ENCODE peak calls at places on chromosome 2, in nine cellular contexts. M, U, P, B, Y, J, W, G and O are unnamed samples.

GRCh38 chr2:48512071-48512470 is 17.9 kb upstream of the STON1 start:
- DNase-seq in B (no peak), Y (no peak), M (no peak), P (no peak), U (no peak), G (no peak), W (no peak), J (no peak), O (no peak)

GRCh38 chr2:7692657-7693161 is 775.5 kb downstream of the RNF144A start:
- DNase-seq in G (no peak), Y (peak; percentile 87), B (peak; percentile 61), J (peak; percentile 53), M (peak; percentile 27), W (peak; percentile 86), U (no peak), P (peak; percentile 90), O (peak; percentile 43)

GRCh38 chr2:225400060-225400511 is 576 bp downstream of the NYAP2 start:
- DNase-seq in B (peak; percentile 13), J (peak; percentile 56), Y (peak; percentile 46), W (no peak), P (peak; percentile 68), U (no peak), M (peak; percentile 74), G (no peak), O (no peak)

GRCh38 chr2:223736488-223736887 is 100.9 kb downstream of the AP1S3 start:
- DNase-seq in B (no peak), U (no peak), W (no peak), P (no peak), Y (no peak), J (no peak), M (no peak), G (no peak), O (no peak)

GRCh38 chr2:230162981-230163380 is 56.8 kb downstream of the SP110 start:
- DNase-seq in B (no peak), U (no peak), P (peak; percentile 7), J (no peak), G (no peak), M (no peak), W (no peak), Y (no peak), O (no peak)

GRCh38 chr2:135948642-135949355 is 36.6 kb downstream of the DARS1 start:
- DNase-seq in P (peak; percentile 58), J (peak; percentile 83), M (peak; percentile 83), B (no peak), Y (peak; percentile 82), G (no peak), U (no peak), W (no peak), O (no peak)

GRCh38 chr2:126643431-126643830 is 12.5 kb upstream of the GYPC start:
- DNase-seq in M (no peak), B (peak; percentile 50), U (no peak), Y (no peak), J (no peak), P (no peak), W (no peak), G (no peak), O (no peak)

GRCh38 chr2:189086710-189087109 is 92.9 kb downstream of the COL5A2 start:
- DNase-seq in G (no peak), P (peak; percentile 91), W (peak; percentile 47), B (no peak), J (peak; percentile 80), U (no peak), M (peak; percentile 51), Y (peak; percentile 78), O (no peak)

GRCh38 chr2:169365093-169365483 is 2.8 kb upstream of the LRP2 start:
- DNase-seq in G (no peak), Y (no peak), M (peak; percentile 10), W (no peak), J (no peak), P (peak; percentile 2), B (no peak), U (no peak), O (no peak)

GRCh38 chr2:169363027-169363569 is 764 bp upstream of the LRP2 start:
- DNase-seq in W (no peak), M (peak; percentile 4), G (no peak), U (no peak), B (no peak), J (no peak), P (peak; percentile 9), Y (no peak), O (no peak)

GRCh38 chr2:169362346-169363026 is at the start of gene LRP2:
- DNase-seq in B (no peak), J (no peak), W (no peak), U (no peak), M (peak; percentile 3), G (peak; percentile 63), P (no peak), Y (no peak), O (no peak)

GRCh38 chr2:169361706-169362345 is 508 bp downstream of the LRP2 start:
- DNase-seq in G (peak; percentile 53), B (peak; percentile 12), U (no peak), W (no peak), P (peak; percentile 3), M (peak; percentile 8), Y (no peak), J (no peak), O (no peak)

DNA sequence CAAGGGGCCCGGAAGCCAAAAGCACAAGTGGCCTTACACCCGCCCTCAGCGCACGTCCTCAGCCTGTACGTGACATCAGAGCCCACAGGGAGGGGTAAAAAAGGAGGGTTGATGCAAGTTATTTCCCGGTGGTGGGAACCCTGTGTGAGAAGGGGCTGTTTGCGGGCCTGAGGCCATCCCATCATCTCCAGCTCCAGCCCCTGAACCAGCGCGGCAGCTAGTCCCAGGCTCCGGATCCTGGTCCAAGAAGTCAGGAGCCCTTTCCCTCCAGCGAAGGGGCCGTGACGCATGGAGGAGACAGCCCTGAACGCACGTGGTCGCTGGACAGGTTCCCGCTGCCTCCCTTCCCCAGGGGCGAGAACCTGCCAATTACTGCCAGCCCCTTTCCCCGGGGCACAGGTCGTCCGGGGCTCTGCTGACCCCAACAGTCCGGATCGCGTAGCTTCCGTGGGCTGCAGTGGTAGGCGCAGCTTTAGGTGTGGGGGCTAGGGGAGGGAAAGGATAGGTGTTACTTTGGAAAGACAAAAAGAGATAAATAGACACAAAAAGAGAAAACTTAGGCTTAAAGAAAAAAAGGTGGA is 1.3 kb upstream of the LRP2 start:
- DNase-seq in J (no peak), B (peak; percentile 11), P (peak; percentile 2), M (peak; percentile 14), U (no peak), W (no peak), G (peak; percentile 66), Y (no peak), O (no peak)
- H3K4me3 ChIP-seq in J (peak overlapping the region; percentile 8), B (peak overlapping the region; percentile 67), P (peak overlapping the region; percentile 57), M (peak overlapping the region; percentile 41), U (peak overlapping the region; percentile 29), W (peak overlapping the region; percentile 49), G (peak overlapping the region; percentile 58), Y (peak overlapping the region; percentile 54), O (peak overlapping the region; percentile 63)

GRCh38 chr2:176164184-176164802 is 7.2 kb downstream of the HOXD3 start:
- DNase-seq in J (no peak), Y (peak; percentile 23), M (no peak), P (no peak), W (no peak), U (no peak), G (no peak), B (no peak), O (no peak)

GRCh38 chr2:176163655-176164021 is 6.5 kb downstream of the HOXD3 start:
- DNase-seq in U (no peak), M (no peak), P (no peak), J (no peak), W (no peak), B (no peak), G (no peak), Y (no peak), O (no peak)

GRCh38 chr2:176166260-176166659 is 9.2 kb downstream of the HOXD3 start:
- DNase-seq in G (no peak), W (no peak), P (no peak), B (no peak), J (no peak), M (no peak), Y (peak; percentile 45), U (no peak), O (no peak)

GRCh38 chr2:176165598-176166055 is 8.5 kb downstream of the HOXD3 start:
- DNase-seq in Y (peak; percentile 53), G (no peak), P (no peak), U (no peak), W (no peak), B (no peak), J (no peak), M (no peak), O (no peak)

DNA sequence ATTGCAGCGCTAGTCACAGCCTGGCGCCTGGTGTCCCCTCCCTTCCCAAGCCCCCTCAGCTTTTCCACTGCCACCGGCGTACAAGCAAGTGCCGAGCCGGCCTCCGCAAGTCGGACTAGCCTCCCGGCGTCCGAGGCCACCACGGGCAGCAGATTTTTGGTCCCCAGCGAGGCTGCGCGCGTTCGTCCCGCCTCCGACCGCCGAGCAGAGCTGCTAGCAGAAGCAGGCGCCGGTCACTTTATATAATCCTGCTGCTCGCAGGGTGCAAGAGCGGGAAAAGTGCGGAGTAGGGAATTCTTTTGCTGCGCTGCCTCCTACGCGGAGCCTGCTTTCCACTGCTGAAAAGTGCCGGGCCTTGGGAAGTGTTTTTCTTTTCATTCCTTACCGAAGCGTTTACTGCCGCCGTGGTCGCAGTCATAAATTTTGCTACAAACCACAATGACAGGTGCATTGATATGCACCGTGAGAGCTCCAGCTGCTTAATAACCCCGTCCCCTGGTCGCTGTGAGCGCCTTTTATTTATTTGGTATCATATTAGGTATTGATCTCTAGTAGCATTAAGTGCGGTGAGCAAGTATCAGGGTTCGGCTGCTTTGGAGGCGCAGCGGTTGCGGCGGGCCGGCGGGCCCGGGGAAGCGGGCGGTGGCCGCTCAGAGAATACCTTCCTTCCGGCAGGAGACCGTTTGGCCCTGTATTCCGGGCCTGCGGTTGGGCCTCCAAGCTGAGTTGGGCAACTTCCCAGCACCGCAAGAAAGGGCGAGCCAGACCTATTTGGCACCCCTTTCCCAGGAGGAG is 7.9 kb downstream of the HOXD3 start:
- DNase-seq in Y (peak; percentile 85), G (no peak), U (no peak), W (no peak), M (no peak), J (no peak), P (no peak), B (no peak), O (no peak)
- H3K4me3 ChIP-seq in Y (no peak overlapping the region), G (no peak overlapping the region), U (no peak overlapping the region), W (no peak overlapping the region), M (no peak overlapping the region), J (no peak overlapping the region), P (no peak overlapping the region), B (no peak overlapping the region), O (no peak overlapping the region)

DNA sequence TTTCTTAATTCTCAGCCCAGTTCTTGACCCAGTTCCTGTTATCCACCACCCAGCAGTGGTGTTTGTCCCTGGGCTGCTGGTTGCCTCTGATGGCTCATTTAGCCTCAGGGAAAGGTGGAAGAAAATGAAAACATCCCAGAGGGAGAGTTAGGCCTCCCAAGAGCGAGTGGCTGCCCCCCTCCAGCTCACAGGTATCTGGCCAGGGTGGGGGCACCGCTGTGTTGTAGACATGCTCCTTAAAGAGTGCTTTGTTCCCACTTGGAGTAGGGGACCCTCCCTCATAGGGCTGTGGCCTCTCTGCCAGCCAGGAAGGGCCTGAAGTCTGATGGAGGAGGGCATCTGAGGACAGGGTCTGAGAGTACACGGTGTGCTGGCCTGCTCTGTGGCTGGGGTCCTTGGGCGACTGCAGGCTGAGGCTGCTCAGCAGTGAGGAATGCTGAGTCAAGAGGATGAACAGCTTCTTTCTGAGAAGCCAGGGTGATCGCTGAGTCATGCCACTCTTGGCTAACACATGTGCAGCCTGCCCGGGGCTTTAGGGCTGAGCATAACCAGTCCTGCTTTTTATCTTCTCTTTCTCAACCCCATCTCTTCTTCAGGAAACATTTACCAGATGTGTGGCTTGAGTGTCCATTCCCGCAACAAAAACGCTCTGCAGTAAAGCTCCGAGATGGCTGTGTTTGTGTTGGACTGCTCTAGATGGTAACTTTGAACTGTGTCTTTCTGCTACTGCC is 72.4 kb downstream of the IL1R2 start:
- DNase-seq in P (peak; percentile 100), M (peak; percentile 98), U (peak; percentile 9), W (peak; percentile 95), G (peak; percentile 84), J (peak; percentile 99), Y (peak; percentile 99), B (peak; percentile 92), O (peak; percentile 70)
- H3K4me3 ChIP-seq in P (peak overlapping the region; percentile 39), M (no peak overlapping the region), U (no peak overlapping the region), W (peak overlapping the region; percentile 38), G (no peak overlapping the region), J (peak overlapping the region; percentile 14), Y (peak overlapping the region; percentile 34), B (peak overlapping the region; percentile 39), O (no peak overlapping the region)

DNA sequence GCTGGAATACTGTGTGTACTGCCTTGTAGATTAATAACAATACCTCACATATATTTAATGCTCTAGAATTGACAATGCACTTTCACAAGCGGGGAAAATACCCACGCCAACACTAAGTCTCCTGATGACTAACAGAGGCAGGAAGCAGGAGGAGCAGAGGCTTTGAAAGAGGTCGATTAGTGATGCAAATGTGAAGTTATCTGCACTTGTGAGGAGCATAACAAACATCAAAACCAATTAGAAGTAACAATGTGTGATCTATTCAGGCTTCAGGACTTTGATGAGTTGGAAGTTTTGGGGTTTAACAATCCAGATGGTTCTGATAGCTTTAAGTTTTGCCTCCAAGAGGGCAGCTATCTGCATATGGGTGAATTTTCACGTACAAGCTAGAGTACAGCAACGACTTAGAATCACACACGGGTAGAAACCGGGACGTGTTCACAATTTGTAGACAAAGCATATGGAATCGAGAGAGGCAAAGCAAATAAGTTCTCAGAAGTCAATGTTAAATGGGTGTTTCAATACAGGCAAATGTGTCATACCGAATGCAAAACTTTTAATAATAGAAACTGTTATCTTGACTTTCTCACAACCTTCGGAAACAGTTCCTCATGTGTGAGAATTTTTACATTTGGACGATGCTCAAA is 114.5 kb downstream of the METTL8 start:
- DNase-seq in P (peak; percentile 44), B (no peak), J (peak; percentile 68), W (peak; percentile 17), U (no peak), M (peak; percentile 25), Y (peak; percentile 70), G (no peak), O (no peak)
- H3K4me3 ChIP-seq in P (no peak overlapping the region), B (no peak overlapping the region), J (no peak overlapping the region), W (no peak overlapping the region), U (no peak overlapping the region), M (no peak overlapping the region), Y (no peak overlapping the region), G (no peak overlapping the region), O (no peak overlapping the region)